ENCODE peak calls at places on chromosomes 13 and 19, in nine cellular contexts. J is GM04504; N is heart right ventricle; D is activated T-cell treated with anti-CD3 and anti-CD28 coated beads, Interleukin-2, amount 50 U/mL, for 72 hours; K is stimulated activated CD8-positive, alpha-beta memory T cell treated with anti-CD3 and anti-CD28 coated beads, Interleukin-15, amount 100 ng/mL, for 4 hours; I is cardiac muscle cell; O is activated T-helper 1 cell treated with anti-CD3 and anti-CD28 coated beads, Interleukin-2, amount 50 U/mL, for 16 hours; T is mucosa of descending colon; X is hepatocyte. Q is an unnamed sample.

GRCh38 chr13:26758496-26759155 is 2.0 kb downstream of the GPR12 start:
- DNase-seq in K (no peak), I (no peak), N (no peak), J (no peak), O (no peak), D (no peak), X (no peak), T (no peak), Q (no peak)

GRCh38 chr19:58317481-58318072 is 9.2 kb upstream of the ZSCAN22 start:
- DNase-seq in X (peak), I (peak), J (no peak), D (no peak), N (no peak), K (no peak), T (no peak), O (no peak), Q (no peak)

GRCh38 chr13:61954092-61954491 is 538.4 kb upstream of the PCDH20 start:
- DNase-seq in O (no peak), J (no peak), N (no peak), X (peak), I (peak), T (no peak), K (no peak), D (no peak), Q (peak)

GRCh38 chr13:101408154-101408553 is 8.2 kb downstream of the NALCN start:
- DNase-seq in I (no peak), K (no peak), X (no peak), D (no peak), T (no peak), O (no peak), J (no peak), N (no peak), Q (peak)

GRCh38 chr13:94195715-94196114 is 283.8 kb downstream of the DCT start:
- DNase-seq in J (peak), D (no peak), T (no peak), I (peak), K (no peak), N (no peak), X (peak), O (no peak), Q (peak)

GRCh38 chr13:72259528-72259927 is 392.5 kb upstream of the DACH1 start:
- DNase-seq in T (no peak), O (no peak), K (no peak), J (no peak), X (no peak), I (no peak), D (no peak), N (no peak), Q (no peak)

GRCh38 chr13:96728463-96728862 is 265.8 kb downstream of the OXGR1 start:
- DNase-seq in K (no peak), X (no peak), N (no peak), O (no peak), I (no peak), T (no peak), D (no peak), J (no peak), Q (no peak)

GRCh38 chr19:53991224-53992113 is at the start of gene CACNG6:
- DNase-seq in T (peak), N (no peak), I (peak), J (no peak), K (no peak), O (no peak), D (no peak), X (peak), Q (peak)

GRCh38 chr13:51645154-51645650 is 60.9 kb downstream of the WDFY2 start:
- DNase-seq in K (no peak), D (peak), T (no peak), X (peak), I (no peak), O (no peak), N (no peak), J (peak), Q (no peak)

GRCh38 chr19:1844536-1845515 is 3.5 kb downstream of the REXO1 start:
- DNase-seq in T (no peak), X (no peak), O (no peak), N (no peak), I (no peak), K (no peak), J (no peak), D (no peak), Q (no peak)

GRCh38 chr19:2983351-2984195 is 6.2 kb downstream of the TLE6 start:
- DNase-seq in O (no peak), J (peak), I (peak), T (peak), K (no peak), X (peak), N (peak), D (no peak), Q (peak)

GRCh38 chr13:53200498-53201453 is 172.2 kb downstream of the OLFM4 start:
- DNase-seq in J (no peak), K (no peak), X (peak), T (peak), I (peak), D (peak), O (no peak), N (peak), Q (no peak)

GRCh38 chr19:2744113-2744512 is 4.3 kb upstream of the SLC39A3 start:
- DNase-seq in J (no peak), O (no peak), T (no peak), I (no peak), X (no peak), D (no peak), K (no peak), N (no peak), Q (no peak)

GRCh38 chr19:16442386-16443276 is 29.1 kb downstream of the EPS15L1 start:
- DNase-seq in I (peak), X (peak), N (peak), K (no peak), T (peak), O (no peak), D (no peak), J (no peak), Q (peak)

GRCh38 chr19:12156254-12157058 is at the start of gene ZNF625:
- DNase-seq in O (no peak), J (peak), X (peak), I (peak), T (peak), N (peak), K (no peak), D (peak), Q (peak)

GRCh38 chr19:29660835-29661234 is 4.4 kb upstream of the PLEKHF1 start:
- DNase-seq in D (peak), X (no peak), I (no peak), N (no peak), O (no peak), K (peak), J (no peak), T (no peak), Q (no peak)

GRCh38 chr19:16289594-16289993 is 35.0 kb upstream of the KLF2 start:
- DNase-seq in K (no peak), O (no peak), J (no peak), T (no peak), N (no peak), I (no peak), D (no peak), X (no peak), Q (no peak)

GRCh38 chr13:99331881-99332293 is 24.7 kb upstream of the GPR183 start:
- DNase-seq in K (no peak), N (no peak), I (no peak), T (no peak), X (no peak), O (no peak), J (no peak), D (peak), Q (no peak)

GRCh38 chr19:16208064-16208759 is 10.5 kb downstream of the AP1M1 start:
- DNase-seq in O (no peak), D (peak), X (no peak), J (no peak), T (no peak), N (no peak), I (no peak), K (no peak), Q (no peak)

GRCh38 chr13:96984061-96984508 is 10.2 kb downstream of the OXGR1 start:
- DNase-seq in N (no peak), T (peak), K (no peak), J (no peak), I (peak), D (no peak), O (no peak), X (peak), Q (peak)

GRCh38 chr19:1379961-1380489 is 3.7 kb upstream of the NDUFS7 start:
- DNase-seq in K (no peak), N (no peak), T (no peak), X (no peak), J (no peak), D (no peak), O (no peak), I (no peak), Q (no peak)

GRCh38 chr19:35279985-35280821 is 2.1 kb upstream of the HAMP start:
- DNase-seq in K (no peak), N (no peak), T (no peak), O (no peak), D (no peak), X (no peak), J (no peak), I (no peak), Q (peak)

GRCh38 chr19:19335408-19336158 is 15.0 kb downstream of the MAU2 start:
- DNase-seq in X (no peak), J (no peak), D (no peak), N (no peak), K (no peak), I (no peak), T (no peak), O (no peak), Q (no peak)

GRCh38 chr19:47230122-47230920 is 678 bp downstream of the BBC3 start:
- DNase-seq in T (peak), I (peak), K (peak), N (no peak), X (peak), D (peak), J (no peak), O (peak), Q (no peak)

GRCh38 chr13:94112731-94113130 is 366.8 kb downstream of the DCT start:
- DNase-seq in X (no peak), N (no peak), T (no peak), O (no peak), I (no peak), J (no peak), D (no peak), K (no peak), Q (no peak)

GRCh38 chr19:12802267-12803106 is 618 bp downstream of the THSD8 start:
- DNase-seq in O (no peak), T (peak), K (no peak), N (no peak), J (no peak), D (no peak), I (no peak), X (no peak), Q (no peak)

GRCh38 chr13:36329355-36329754 is 16.8 kb downstream of the SPART start:
- DNase-seq in J (no peak), I (no peak), O (no peak), N (no peak), X (no peak), T (no peak), D (no peak), K (no peak), Q (no peak)

GRCh38 chr19:43957891-43958290 is 6.9 kb downstream of the ZNF221 start:
- DNase-seq in J (peak), X (peak), O (no peak), N (no peak), I (no peak), T (no peak), K (no peak), D (no peak), Q (no peak)

GRCh38 chr13:39605677-39606320 is 2.8 kb upstream of the LHFPL6 start:
- DNase-seq in X (no peak), I (no peak), K (no peak), O (no peak), D (no peak), T (no peak), J (no peak), N (no peak), Q (no peak)

GRCh38 chr19:8592231-8593009 is 15.2 kb upstream of the MYO1F start:
- DNase-seq in T (peak), J (no peak), X (peak), N (peak), I (peak), K (peak), D (peak), O (peak), Q (peak)

GRCh38 chr13:47426126-47426849 is 529.4 kb upstream of the HTR2A start:
- DNase-seq in D (no peak), K (no peak), X (no peak), T (no peak), I (no peak), J (peak), N (peak), O (no peak), Q (no peak)

GRCh38 chr13:43489168-43489730 is 297.5 kb downstream of the ENOX1 start:
- DNase-seq in I (no peak), O (no peak), J (peak), X (peak), D (no peak), K (no peak), T (no peak), N (peak), Q (no peak)

GRCh38 chr19:41377977-41378707 is 1.8 kb downstream of the TMEM91 start:
- DNase-seq in D (peak), I (peak), T (no peak), N (no peak), X (peak), K (no peak), O (no peak), J (no peak), Q (no peak)

GRCh38 chr13:75904012-75904411 is 267.9 kb downstream of the LMO7 start:
- DNase-seq in O (no peak), D (no peak), X (no peak), N (no peak), T (no peak), J (no peak), K (no peak), I (no peak), Q (no peak)

GRCh38 chr19:10338940-10339339 is 484 bp downstream of the ICAM3 start:
- DNase-seq in K (no peak), I (no peak), X (no peak), T (no peak), J (no peak), O (no peak), D (no peak), N (no peak), Q (no peak)

Q was measured in DMS79 treated with DMSO at 0.1 percent for 48 hours.